ENCODE peak calls at places on chromosomes 3 and 15, in seven cellular contexts. One of them, this sample, is unnamed.

GRCh38 chr15:73982251-73982962 is 9.7 kb downstream of the STOML1 start:
- DNase-seq in effector memory CD4-positive, alpha-beta T cell: no peak
- DNase-seq in epithelial cell of prostate: no peak
- DNase-seq in tibial artery: peak; percentile 86
- DNase-seq in right cardiac atrium: peak; percentile 94
- DNase-seq in heart left ventricle: peak; percentile 96
- DNase-seq in foreskin keratinocyte: peak; percentile 77
- DNase-seq in this sample: peak; percentile 85

GRCh38 chr3:42547401-42547945 is 34.3 kb downstream of the SEC22C start:
- DNase-seq in right cardiac atrium: peak; percentile 89
- DNase-seq in foreskin keratinocyte: peak; percentile 35
- DNase-seq in epithelial cell of prostate: no peak
- DNase-seq in effector memory CD4-positive, alpha-beta T cell: peak; percentile 55
- DNase-seq in tibial artery: peak; percentile 63
- DNase-seq in heart left ventricle: peak; percentile 65
- DNase-seq in this sample: peak; percentile 49

GRCh38 chr15:74832826-74833225 is 6.4 kb downstream of the CPLX3 start:
- DNase-seq in tibial artery: no peak
- DNase-seq in foreskin keratinocyte: no peak
- DNase-seq in heart left ventricle: no peak
- DNase-seq in right cardiac atrium: peak; percentile 52
- DNase-seq in epithelial cell of prostate: no peak
- DNase-seq in effector memory CD4-positive, alpha-beta T cell: no peak
- DNase-seq in this sample: no peak

GRCh38 chr3:52313774-52314188 is 2.3 kb upstream of the DNAH1 start:
- DNase-seq in effector memory CD4-positive, alpha-beta T cell: no peak
- DNase-seq in epithelial cell of prostate: no peak
- DNase-seq in right cardiac atrium: peak; percentile 33
- DNase-seq in foreskin keratinocyte: no peak
- DNase-seq in heart left ventricle: peak; percentile 50
- DNase-seq in tibial artery: peak; percentile 44
- DNase-seq in this sample: no peak

GRCh38 chr3:141452045-141452444 is 34.8 kb upstream of the RASA2 start:
- DNase-seq in effector memory CD4-positive, alpha-beta T cell: no peak
- DNase-seq in epithelial cell of prostate: no peak
- DNase-seq in foreskin keratinocyte: peak; percentile 43
- DNase-seq in heart left ventricle: no peak
- DNase-seq in right cardiac atrium: no peak
- DNase-seq in tibial artery: no peak
- DNase-seq in this sample: no peak

GRCh38 chr3:176961916-176962315 is 235.4 kb downstream of the TBL1XR1 start:
- DNase-seq in tibial artery: no peak
- DNase-seq in heart left ventricle: no peak
- DNase-seq in epithelial cell of prostate: no peak
- DNase-seq in right cardiac atrium: no peak
- DNase-seq in effector memory CD4-positive, alpha-beta T cell: no peak
- DNase-seq in foreskin keratinocyte: no peak
- DNase-seq in this sample: no peak

GRCh38 chr3:155553800-155554199 is 191.1 kb downstream of the PLCH1 start:
- DNase-seq in foreskin keratinocyte: peak; percentile 60
- DNase-seq in effector memory CD4-positive, alpha-beta T cell: no peak
- DNase-seq in tibial artery: no peak
- DNase-seq in heart left ventricle: no peak
- DNase-seq in epithelial cell of prostate: no peak
- DNase-seq in right cardiac atrium: no peak
- DNase-seq in this sample: no peak

GRCh38 chr15:61083781-61084134 is 145.3 kb downstream of the RORA start:
- DNase-seq in right cardiac atrium: no peak
- DNase-seq in tibial artery: no peak
- DNase-seq in epithelial cell of prostate: no peak
- DNase-seq in heart left ventricle: no peak
- DNase-seq in effector memory CD4-positive, alpha-beta T cell: no peak
- DNase-seq in foreskin keratinocyte: no peak
- DNase-seq in this sample: no peak

GRCh38 chr3:77606372-77606771 is 566.5 kb downstream of the ROBO2 start:
- DNase-seq in effector memory CD4-positive, alpha-beta T cell: no peak
- DNase-seq in foreskin keratinocyte: no peak
- DNase-seq in right cardiac atrium: no peak
- DNase-seq in tibial artery: no peak
- DNase-seq in heart left ventricle: no peak
- DNase-seq in epithelial cell of prostate: no peak
- DNase-seq in this sample: no peak

GRCh38 chr15:67130673-67131601 is 65.5 kb downstream of the SMAD3 start:
- DNase-seq in epithelial cell of prostate: no peak
- DNase-seq in right cardiac atrium: no peak
- DNase-seq in foreskin keratinocyte: peak; percentile 77
- DNase-seq in effector memory CD4-positive, alpha-beta T cell: no peak
- DNase-seq in heart left ventricle: no peak
- DNase-seq in tibial artery: peak; percentile 76
- DNase-seq in this sample: peak; percentile 69

GRCh38 chr3:160052385-160053047 is 63.9 kb downstream of the IL12A start:
- DNase-seq in tibial artery: no peak
- DNase-seq in epithelial cell of prostate: no peak
- DNase-seq in foreskin keratinocyte: no peak
- DNase-seq in effector memory CD4-positive, alpha-beta T cell: no peak
- DNase-seq in heart left ventricle: no peak
- DNase-seq in right cardiac atrium: no peak
- DNase-seq in this sample: no peak

GRCh38 chr3:24136624-24137310 is 191.7 kb downstream of the NR1D2 start:
- DNase-seq in heart left ventricle: no peak
- DNase-seq in epithelial cell of prostate: no peak
- DNase-seq in foreskin keratinocyte: no peak
- DNase-seq in right cardiac atrium: no peak
- DNase-seq in effector memory CD4-positive, alpha-beta T cell: no peak
- DNase-seq in tibial artery: no peak
- DNase-seq in this sample: no peak

GRCh38 chr3:18425641-18426403 is 683 bp upstream of the SATB1 start:
- DNase-seq in effector memory CD4-positive, alpha-beta T cell: peak; percentile 73
- DNase-seq in foreskin keratinocyte: no peak
- DNase-seq in right cardiac atrium: peak; percentile 83
- DNase-seq in heart left ventricle: peak; percentile 54
- DNase-seq in epithelial cell of prostate: no peak
- DNase-seq in tibial artery: peak; percentile 19
- DNase-seq in this sample: peak; percentile 18

GRCh38 chr15:36965561-36966342 is 134.6 kb downstream of the MEIS2 start:
- DNase-seq in foreskin keratinocyte: no peak
- DNase-seq in effector memory CD4-positive, alpha-beta T cell: no peak
- DNase-seq in epithelial cell of prostate: no peak
- DNase-seq in heart left ventricle: no peak
- DNase-seq in tibial artery: no peak
- DNase-seq in right cardiac atrium: no peak
- DNase-seq in this sample: peak; percentile 32

GRCh38 chr3:45965281-45966052 is 22.2 kb downstream of the CXCR6 start:
- DNase-seq in right cardiac atrium: no peak
- DNase-seq in tibial artery: no peak
- DNase-seq in effector memory CD4-positive, alpha-beta T cell: no peak
- DNase-seq in heart left ventricle: no peak
- DNase-seq in epithelial cell of prostate: no peak
- DNase-seq in foreskin keratinocyte: no peak
- DNase-seq in this sample: no peak

GRCh38 chr15:46636220-46636619 is 1001.4 kb downstream of the SQOR start:
- DNase-seq in foreskin keratinocyte: peak; percentile 68
- DNase-seq in right cardiac atrium: no peak
- DNase-seq in effector memory CD4-positive, alpha-beta T cell: no peak
- DNase-seq in epithelial cell of prostate: no peak
- DNase-seq in heart left ventricle: no peak
- DNase-seq in tibial artery: no peak
- DNase-seq in this sample: no peak

GRCh38 chr3:27559835-27560234 is 75.7 kb upstream of the SLC4A7 start:
- DNase-seq in tibial artery: peak; percentile 72
- DNase-seq in right cardiac atrium: peak; percentile 75
- DNase-seq in epithelial cell of prostate: no peak
- DNase-seq in effector memory CD4-positive, alpha-beta T cell: no peak
- DNase-seq in foreskin keratinocyte: peak; percentile 74
- DNase-seq in heart left ventricle: peak; percentile 71
- DNase-seq in this sample: peak; percentile 53

GRCh38 chr3:138068579-138069174 is 46.7 kb downstream of the DZIP1L start:
- DNase-seq in heart left ventricle: peak; percentile 81
- DNase-seq in tibial artery: peak; percentile 74
- DNase-seq in epithelial cell of prostate: no peak
- DNase-seq in foreskin keratinocyte: no peak
- DNase-seq in right cardiac atrium: peak; percentile 88
- DNase-seq in effector memory CD4-positive, alpha-beta T cell: peak; percentile 49
- DNase-seq in this sample: peak; percentile 71

GRCh38 chr3:66778749-66779148 is 219.4 kb upstream of the KBTBD8 start:
- DNase-seq in tibial artery: no peak
- DNase-seq in effector memory CD4-positive, alpha-beta T cell: no peak
- DNase-seq in heart left ventricle: no peak
- DNase-seq in epithelial cell of prostate: no peak
- DNase-seq in foreskin keratinocyte: peak; percentile 12
- DNase-seq in right cardiac atrium: no peak
- DNase-seq in this sample: no peak

GRCh38 chr3:39170461-39170860 is 17.1 kb upstream of the CSRNP1 start:
- DNase-seq in foreskin keratinocyte: no peak
- DNase-seq in right cardiac atrium: no peak
- DNase-seq in heart left ventricle: no peak
- DNase-seq in tibial artery: no peak
- DNase-seq in epithelial cell of prostate: no peak
- DNase-seq in effector memory CD4-positive, alpha-beta T cell: no peak
- DNase-seq in this sample: no peak

GRCh38 chr15:43763819-43764446 is 12.8 kb downstream of the ELL3 start:
- DNase-seq in effector memory CD4-positive, alpha-beta T cell: no peak
- DNase-seq in epithelial cell of prostate: no peak
- DNase-seq in tibial artery: no peak
- DNase-seq in heart left ventricle: no peak
- DNase-seq in right cardiac atrium: no peak
- DNase-seq in foreskin keratinocyte: no peak
- DNase-seq in this sample: no peak

DNA sequence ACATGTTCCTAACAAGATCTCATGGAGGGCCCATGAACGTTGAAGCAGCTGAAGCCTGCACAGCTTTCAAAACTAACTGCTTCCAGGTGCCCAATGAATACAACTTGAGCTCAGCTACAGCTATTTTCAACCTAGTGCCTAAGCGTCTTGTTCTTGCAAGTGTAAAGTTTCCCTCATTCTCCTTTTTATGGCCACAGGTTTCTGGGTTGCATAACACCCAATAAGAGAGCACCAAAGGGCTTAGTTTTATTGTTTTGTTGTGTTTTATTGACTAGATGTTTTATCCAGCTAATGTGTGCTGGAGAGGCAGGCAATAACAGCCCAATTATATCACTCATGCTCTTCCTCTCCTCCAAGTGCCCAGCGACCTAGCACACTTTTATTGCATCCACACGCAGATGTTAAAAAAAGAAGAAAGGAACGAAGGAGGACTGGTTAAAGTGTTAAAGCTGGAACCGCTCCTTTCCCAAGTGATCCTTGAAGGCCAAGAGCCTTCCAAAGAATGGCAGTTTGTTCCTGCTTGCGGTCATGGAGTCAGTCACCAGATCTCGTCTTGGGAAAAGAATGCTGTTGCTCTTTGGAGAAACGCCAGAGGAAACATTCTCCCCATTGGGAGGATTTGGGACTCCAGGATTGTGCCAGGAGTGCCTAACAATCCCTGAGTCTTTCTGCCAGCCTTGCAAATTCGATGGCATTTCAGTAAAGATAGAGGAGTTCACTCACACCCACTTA is 156.9 kb downstream of the MEX3B start:
- DNase-seq in right cardiac atrium: no peak
- DNase-seq in epithelial cell of prostate: no peak
- DNase-seq in heart left ventricle: no peak
- DNase-seq in effector memory CD4-positive, alpha-beta T cell: no peak
- DNase-seq in tibial artery: no peak
- DNase-seq in foreskin keratinocyte: no peak
- DNase-seq in this sample: peak; percentile 21
- H3K27ac ChIP-seq in right cardiac atrium: no peak overlapping the region
- H3K27ac ChIP-seq in epithelial cell of prostate: no peak overlapping the region
- H3K27ac ChIP-seq in heart left ventricle: no peak overlapping the region
- H3K27ac ChIP-seq in effector memory CD4-positive, alpha-beta T cell: no peak overlapping the region
- H3K27ac ChIP-seq in tibial artery: peak overlapping the region; percentile 54
- H3K27ac ChIP-seq in foreskin keratinocyte: no peak overlapping the region
- H3K27ac ChIP-seq in this sample: peak overlapping the region; percentile 70

DNA sequence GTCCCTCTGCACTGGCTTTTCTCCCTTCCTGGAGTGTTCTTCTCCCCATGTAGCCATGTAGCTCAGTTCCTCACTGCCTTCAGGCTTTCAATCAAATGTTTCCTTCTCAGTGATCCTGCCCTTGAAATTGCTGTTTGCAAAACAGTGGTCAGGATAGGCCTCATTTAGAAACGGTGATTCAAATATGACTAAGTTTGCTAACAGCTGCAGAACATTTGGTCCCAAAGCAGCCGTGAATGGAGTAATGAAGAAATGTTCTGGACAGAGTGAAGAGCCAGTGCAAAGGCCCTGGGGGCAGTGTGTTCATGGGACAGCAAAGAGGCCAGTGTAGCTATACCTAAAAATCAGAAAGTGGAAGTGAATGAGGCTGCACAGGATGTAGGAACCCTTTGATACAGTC is 223.4 kb downstream of the FEZF2 start:
- DNase-seq in epithelial cell of prostate: no peak
- DNase-seq in effector memory CD4-positive, alpha-beta T cell: no peak
- DNase-seq in right cardiac atrium: no peak
- DNase-seq in tibial artery: no peak
- DNase-seq in foreskin keratinocyte: peak; percentile 83
- DNase-seq in heart left ventricle: peak; percentile 66
- DNase-seq in this sample: no peak
- H3K27ac ChIP-seq in epithelial cell of prostate: no peak overlapping the region
- H3K27ac ChIP-seq in effector memory CD4-positive, alpha-beta T cell: no peak overlapping the region
- H3K27ac ChIP-seq in right cardiac atrium: no peak overlapping the region
- H3K27ac ChIP-seq in tibial artery: peak overlapping the region; percentile 65
- H3K27ac ChIP-seq in foreskin keratinocyte: no peak overlapping the region
- H3K27ac ChIP-seq in heart left ventricle: no peak overlapping the region
- H3K27ac ChIP-seq in this sample: no peak overlapping the region

GRCh38 chr15:57283774-57284508 is 92.4 kb upstream of the CGNL1 start:
- DNase-seq in epithelial cell of prostate: no peak
- DNase-seq in heart left ventricle: no peak
- DNase-seq in foreskin keratinocyte: no peak
- DNase-seq in right cardiac atrium: no peak
- DNase-seq in tibial artery: no peak
- DNase-seq in effector memory CD4-positive, alpha-beta T cell: no peak
- DNase-seq in this sample: peak; percentile 31
- H3K27ac ChIP-seq in epithelial cell of prostate: no peak overlapping the region
- H3K27ac ChIP-seq in heart left ventricle: no peak overlapping the region
- H3K27ac ChIP-seq in foreskin keratinocyte: no peak overlapping the region
- H3K27ac ChIP-seq in right cardiac atrium: no peak overlapping the region
- H3K27ac ChIP-seq in tibial artery: no peak overlapping the region
- H3K27ac ChIP-seq in effector memory CD4-positive, alpha-beta T cell: no peak overlapping the region
- H3K27ac ChIP-seq in this sample: no peak overlapping the region

DNA sequence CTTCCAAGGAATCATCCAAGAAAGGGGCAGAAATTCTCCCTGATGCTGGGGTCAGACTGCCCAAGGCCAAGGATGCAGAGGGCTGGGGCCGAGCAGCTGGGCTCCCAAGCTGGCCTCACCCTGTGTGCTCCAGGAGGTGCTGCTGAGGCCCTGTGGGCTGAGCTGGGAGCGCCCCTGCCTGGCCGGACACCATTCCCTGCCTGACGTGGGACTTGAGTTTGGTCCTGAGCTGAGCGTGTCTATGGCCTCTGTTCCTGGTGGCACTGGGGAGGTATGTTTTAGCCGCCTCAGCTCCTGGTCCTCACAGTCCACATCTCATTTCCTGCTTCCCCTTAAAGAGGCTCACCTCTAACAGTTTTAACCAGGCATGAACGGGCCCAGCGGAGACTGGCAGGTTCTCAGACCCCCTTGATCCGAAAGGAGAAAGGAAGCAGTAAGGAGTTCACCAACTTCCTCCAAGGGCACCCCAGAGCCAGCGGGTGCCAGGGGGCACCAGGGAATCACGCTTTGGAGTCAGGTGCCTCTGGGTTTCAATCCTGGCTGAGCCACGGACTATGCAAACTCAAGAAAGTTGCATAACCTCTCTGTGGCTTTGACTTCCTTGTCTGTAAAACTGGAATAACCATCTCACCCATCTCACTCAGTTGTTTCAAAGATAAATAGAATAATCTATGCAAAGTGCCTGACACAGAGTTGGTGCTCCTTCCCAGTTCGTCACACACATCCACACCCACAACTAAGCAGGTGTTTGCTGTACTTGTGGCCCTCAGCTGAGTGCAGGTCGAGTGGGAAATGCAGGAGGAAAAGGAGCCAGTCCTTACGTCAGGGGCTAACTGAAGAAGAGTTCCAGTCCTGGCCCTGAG is 48.6 kb downstream of the SLC12A8 start:
- DNase-seq in heart left ventricle: no peak
- DNase-seq in effector memory CD4-positive, alpha-beta T cell: no peak
- DNase-seq in foreskin keratinocyte: no peak
- DNase-seq in right cardiac atrium: peak; percentile 71
- DNase-seq in epithelial cell of prostate: peak; percentile 24
- DNase-seq in tibial artery: no peak
- DNase-seq in this sample: no peak
- H3K27ac ChIP-seq in heart left ventricle: peak overlapping the region; percentile 3
- H3K27ac ChIP-seq in effector memory CD4-positive, alpha-beta T cell: no peak overlapping the region
- H3K27ac ChIP-seq in foreskin keratinocyte: no peak overlapping the region
- H3K27ac ChIP-seq in right cardiac atrium: no peak overlapping the region
- H3K27ac ChIP-seq in epithelial cell of prostate: no peak overlapping the region
- H3K27ac ChIP-seq in tibial artery: no peak overlapping the region
- H3K27ac ChIP-seq in this sample: no peak overlapping the region

This sample was measured in uterus.